ENCODE peak calls at places on chromosomes 1 and 21, in six cellular contexts. Y, U, H, M, E and C are unnamed samples.

GRCh38 chr1:72105201-72105600 is 177.1 kb downstream of the NEGR1 start:
- DNase-seq in H (no peak), M (no peak), E (no peak), Y (no peak), U (no peak), C (no peak)

GRCh38 chr1:28259252-28259934 is at the start of gene SESN2:
- DNase-seq in Y (peak; percentile 100), U (peak; percentile 100), E (peak; percentile 88), H (peak; percentile 99), M (peak; percentile 98), C (peak; percentile 100)

GRCh38 chr21:39156024-39156423 is 27.2 kb downstream of the PSMG1 start:
- DNase-seq in U (no peak), E (no peak), M (no peak), Y (no peak), H (no peak), C (no peak)

GRCh38 chr1:214581785-214582184 is 21.2 kb upstream of the CENPF start:
- DNase-seq in Y (no peak), H (no peak), U (no peak), E (no peak), M (no peak), C (no peak)

GRCh38 chr1:31264790-31265386 is 25.2 kb upstream of the NKAIN1 start:
- DNase-seq in U (peak; percentile 36), M (no peak), E (no peak), H (no peak), Y (peak; percentile 18), C (no peak)

GRCh38 chr1:57307382-57307781 is 116.5 kb downstream of the DAB1 start:
- DNase-seq in M (peak; percentile 16), E (no peak), U (no peak), H (peak; percentile 10), Y (peak; percentile 15), C (no peak)

GRCh38 chr1:14804626-14805025 is 206.1 kb downstream of the KAZN start:
- DNase-seq in M (peak; percentile 45), H (no peak), Y (no peak), U (no peak), E (no peak), C (no peak)

GRCh38 chr1:81073580-81073979 is 727.2 kb upstream of the ADGRL2 start:
- DNase-seq in M (no peak), Y (no peak), H (no peak), U (no peak), E (no peak), C (no peak)

GRCh38 chr21:15278279-15278678 is 213.5 kb upstream of the NRIP1 start:
- DNase-seq in U (no peak), E (no peak), H (no peak), Y (no peak), M (no peak), C (no peak)

GRCh38 chr1:205346956-205347574 is 9.7 kb downstream of the KLHDC8A start:
- DNase-seq in H (no peak), E (no peak), M (no peak), Y (no peak), U (no peak), C (no peak)

GRCh38 chr1:195481293-195481692 is 1126.9 kb downstream of the KCNT2 start:
- DNase-seq in U (no peak), M (no peak), Y (no peak), E (no peak), H (no peak), C (no peak)

GRCh38 chr1:53585565-53585964 is 126.4 kb downstream of the DMRTB1 start:
- DNase-seq in H (no peak), E (no peak), M (no peak), U (peak; percentile 56), Y (no peak), C (peak; percentile 51)

GRCh38 chr1:162541619-162542141 is 19.8 kb upstream of the UAP1 start:
- DNase-seq in U (no peak), M (no peak), H (no peak), Y (peak; percentile 52), E (no peak), C (no peak)

GRCh38 chr1:67612690-67613322 is 72.2 kb upstream of the GADD45A start:
- DNase-seq in U (no peak), E (no peak), Y (peak; percentile 21), M (no peak), H (no peak), C (no peak)

GRCh38 chr1:220775238-220775853 is 11.4 kb upstream of the MTARC1 start:
- DNase-seq in H (peak; percentile 44), Y (no peak), U (peak; percentile 83), M (peak; percentile 59), E (no peak), C (no peak)

GRCh38 chr1:58576727-58577675 is at the start of gene TACSTD2:
- DNase-seq in H (no peak), Y (peak; percentile 18), U (no peak), E (no peak), M (no peak), C (peak; percentile 93)

GRCh38 chr21:43975469-43976098 is 36.5 kb upstream of the TRAPPC10 start:
- DNase-seq in M (peak; percentile 89), H (peak; percentile 89), U (no peak), Y (peak; percentile 76), E (no peak), C (no peak)

GRCh38 chr1:200625381-200625824 is 4.9 kb upstream of the KIF14 start:
- DNase-seq in M (no peak), H (peak; percentile 51), Y (no peak), U (no peak), E (no peak), C (no peak)

GRCh38 chr1:230815277-230815676 is 53.0 kb downstream of the C1orf198 start:
- DNase-seq in U (no peak), M (no peak), E (no peak), Y (no peak), H (no peak), C (no peak)

GRCh38 chr1:171221665-171222591 is 26.4 kb upstream of the FMO1 start:
- DNase-seq in Y (no peak), U (no peak), H (no peak), E (no peak), M (no peak), C (no peak)

GRCh38 chr1:116567790-116568667 is 2.8 kb downstream of the CD58 start:
- DNase-seq in H (no peak), M (no peak), E (no peak), U (no peak), Y (no peak), C (no peak)

GRCh38 chr1:156140879-156141707 is 12.3 kb upstream of the SEMA4A start:
- DNase-seq in Y (no peak), M (peak; percentile 83), E (no peak), H (no peak), U (no peak), C (no peak)

DNA sequence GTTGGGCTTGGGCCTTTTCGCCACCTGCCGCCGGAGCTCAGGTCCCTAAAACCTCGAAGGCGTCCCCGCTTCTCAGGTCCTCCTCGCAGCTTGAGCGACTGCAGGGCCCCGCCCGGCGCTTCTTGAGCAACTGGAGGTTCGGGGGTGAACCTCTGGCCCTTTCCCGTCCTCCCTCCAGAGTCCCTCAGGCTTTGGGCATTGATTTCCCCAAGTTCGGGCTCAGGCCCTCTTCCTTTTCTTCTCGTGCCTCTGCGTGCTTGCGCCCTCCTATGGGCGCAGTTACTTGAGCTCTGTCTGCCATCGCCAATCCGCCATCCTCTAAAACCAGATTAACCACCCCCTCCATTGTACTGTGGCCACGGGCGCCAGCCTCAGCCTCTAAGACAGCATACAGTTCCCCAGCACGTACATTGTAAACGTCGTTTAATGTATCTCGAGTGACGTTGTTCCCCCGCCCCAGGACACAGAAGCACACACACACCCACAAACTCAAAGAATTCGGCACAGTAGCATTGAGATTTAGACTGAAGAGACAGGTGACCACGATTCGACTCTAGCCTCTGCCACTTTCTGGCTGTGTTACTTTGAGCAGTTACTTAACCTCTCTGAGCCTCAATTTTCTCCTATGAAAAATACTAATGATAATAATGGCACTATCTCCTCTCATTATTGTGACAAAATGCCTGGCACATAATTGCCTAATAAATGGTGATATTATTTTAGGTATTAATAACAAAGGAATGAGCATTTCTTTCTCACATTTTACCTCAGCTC is 22.6 kb downstream of the BTG2 start:
- DNase-seq in H (peak; percentile 70), E (no peak), M (peak; percentile 97), Y (peak; percentile 63), U (no peak), C (no peak)
- TF ChIP-seq CTCF in H (peak; percentile 65), E (peak; percentile 46), M (peak; percentile 84), Y (peak; percentile 63), U (peak; percentile 52), C (peak; percentile 78)

GRCh38 chr1:153292740-153293479 is 19.8 kb downstream of the PGLYRP3 start:
- DNase-seq in M (no peak), U (no peak), H (no peak), E (no peak), Y (no peak), C (no peak)
- TF ChIP-seq CTCF in M (no peak), U (no peak), H (no peak), E (no peak), Y (no peak), C (no peak)

GRCh38 chr1:23957096-23957495 is 2.5 kb upstream of the PNRC2 start:
- DNase-seq in Y (no peak), E (no peak), M (peak; percentile 64), H (no peak), U (no peak), C (no peak)

GRCh38 chr1:23963617-23964234 is 4.1 kb downstream of the PNRC2 start:
- DNase-seq in M (no peak), U (no peak), H (no peak), Y (no peak), E (no peak), C (no peak)

GRCh38 chr1:23960291-23960718 is 677 bp downstream of the PNRC2 start:
- DNase-seq in M (no peak), U (no peak), H (no peak), Y (no peak), E (no peak), C (no peak)

GRCh38 chr1:23959461-23960290 is at the start of gene PNRC2:
- DNase-seq in H (peak; percentile 97), E (peak; percentile 75), Y (peak; percentile 97), U (peak; percentile 99), M (peak; percentile 98), C (peak; percentile 98)

GRCh38 chr1:23958810-23959460 is 693 bp upstream of the PNRC2 start:
- DNase-seq in Y (peak; percentile 82), U (peak; percentile 89), M (peak; percentile 93), H (peak; percentile 90), E (peak; percentile 73), C (no peak)
- TF ChIP-seq CTCF in Y (peak; percentile 59), U (peak; percentile 59), M (no peak), H (peak; percentile 48), E (peak; percentile 28), C (peak; percentile 76)

GRCh38 chr1:191163621-191164020 is 686.0 kb upstream of the BRINP3 start:
- DNase-seq in H (no peak), M (no peak), E (no peak), Y (no peak), U (no peak), C (no peak)

GRCh38 chr1:191162762-191163161 is 685.1 kb upstream of the BRINP3 start:
- DNase-seq in H (no peak), E (no peak), M (no peak), U (no peak), Y (no peak), C (no peak)

GRCh38 chr1:191155178-191155577 is 677.5 kb upstream of the BRINP3 start:
- DNase-seq in Y (no peak), E (no peak), M (no peak), H (no peak), U (no peak), C (no peak)

DNA sequence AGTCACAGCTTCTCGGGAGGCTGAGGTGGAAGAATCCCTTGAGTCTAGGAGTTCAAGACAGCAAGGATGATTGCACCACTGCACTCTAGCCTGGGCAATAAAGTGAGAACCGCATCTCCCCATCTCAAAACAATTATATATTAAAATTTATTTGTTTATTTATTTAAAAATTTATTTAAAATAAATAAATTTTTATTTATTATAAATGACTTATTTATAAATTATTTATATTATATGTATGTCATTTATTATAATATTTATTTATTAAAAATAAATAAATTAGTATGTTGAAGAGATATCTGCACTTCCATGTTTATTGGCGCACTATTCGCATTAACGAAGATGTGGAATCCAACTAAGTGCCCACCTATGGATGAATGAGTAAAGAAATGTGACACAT is 683.2 kb upstream of the BRINP3 start:
- DNase-seq in H (no peak), E (no peak), Y (no peak), M (no peak), U (no peak), C (no peak)
- TF ChIP-seq CTCF in H (no peak), E (no peak), Y (no peak), M (no peak), U (no peak), C (no peak)